ENCODE peak calls at places on chromosomes 2 and 18, in four cellular contexts. O, J, P and R are unnamed samples.

GRCh38 chr2:71798266-71799012 is 345.1 kb downstream of the DYSF start:
- DNase-seq in P (no peak), J (no peak), O (no peak), R (peak; percentile 53)

GRCh38 chr2:201654611-201655384 is 11.5 kb upstream of the TMEM237 start:
- DNase-seq in P (no peak), O (no peak), J (no peak), R (no peak)

GRCh38 chr2:228655341-228655740 is 473.9 kb upstream of the SPHKAP start:
- DNase-seq in P (no peak), J (no peak), O (no peak), R (no peak)

GRCh38 chr2:239349448-239350135 is 51.2 kb downstream of the HDAC4 start:
- DNase-seq in O (no peak), J (no peak), P (no peak), R (no peak)

GRCh38 chr2:69683170-69683971 is 39.8 kb upstream of the AAK1 start:
- DNase-seq in J (no peak), P (no peak), O (no peak), R (no peak)

GRCh38 chr18:78685250-78685979 is 294.2 kb upstream of the SALL3 start:
- DNase-seq in J (no peak), O (no peak), P (no peak), R (no peak)

GRCh38 chr2:1990724-1991123 is 246.4 kb upstream of the PXDN start:
- DNase-seq in J (no peak), P (no peak), O (peak; percentile 74), R (no peak)

GRCh38 chr2:46706264-46706983 is 209.2 kb downstream of the MCFD2 start:
- DNase-seq in O (no peak), P (no peak), J (no peak), R (no peak)

GRCh38 chr18:35179906-35180305 is 60.9 kb upstream of the ZNF397 start:
- DNase-seq in P (no peak), O (no peak), J (no peak), R (no peak)

GRCh38 chr2:147223119-147223518 is 621.7 kb upstream of the ACVR2A start:
- DNase-seq in O (no peak), P (no peak), J (no peak), R (no peak)

GRCh38 chr18:40415224-40415791 is 1539.7 kb upstream of the PIK3C3 start:
- DNase-seq in J (no peak), P (no peak), O (no peak), R (no peak)

GRCh38 chr2:183951636-183952035 is 646.7 kb upstream of the ZNF804A start:
- DNase-seq in J (no peak), O (no peak), P (no peak), R (no peak)

GRCh38 chr2:162308747-162309503 is 9.6 kb downstream of the IFIH1 start:
- DNase-seq in P (no peak), J (no peak), O (no peak), R (no peak)

GRCh38 chr2:223591596-223591995 is 10.6 kb downstream of the SCG2 start:
- DNase-seq in O (no peak), J (no peak), P (no peak), R (no peak)

GRCh38 chr2:17578466-17578928 is 38.0 kb downstream of the VSNL1 start:
- DNase-seq in J (peak; percentile 15), P (no peak), O (no peak), R (no peak)

GRCh38 chr2:118430510-118431187 is 342.4 kb downstream of the INSIG2 start:
- DNase-seq in P (no peak), O (no peak), J (no peak), R (no peak)

GRCh38 chr18:8536226-8536625 is 73.0 kb upstream of the RAB12 start:
- DNase-seq in J (no peak), O (no peak), P (no peak), R (peak; percentile 21)

GRCh38 chr18:8537400-8537799 is 71.8 kb upstream of the RAB12 start:
- DNase-seq in O (no peak), J (no peak), P (no peak), R (no peak)

GRCh38 chr18:8536922-8537321 is 72.3 kb upstream of the RAB12 start:
- DNase-seq in O (no peak), P (no peak), J (no peak), R (no peak)

GRCh38 chr18:8538935-8539334 is 70.3 kb upstream of the RAB12 start:
- DNase-seq in J (no peak), P (no peak), O (no peak), R (no peak)
- TF ChIP-seq POLR2A in J (no peak), P (no peak), O (no peak), R (no peak)

GRCh38 chr18:9101730-9102390 is 639 bp upstream of the NDUFV2 start:
- DNase-seq in O (no peak), P (no peak), J (no peak), R (no peak)

GRCh38 chr18:9100796-9101195 is 1.7 kb upstream of the NDUFV2 start:
- DNase-seq in O (no peak), J (no peak), P (no peak), R (no peak)

GRCh38 chr18:9104244-9104901 is 1.9 kb downstream of the NDUFV2 start:
- DNase-seq in J (no peak), O (no peak), P (no peak), R (no peak)

GRCh38 chr18:9103488-9103887 is 989 bp downstream of the NDUFV2 start:
- DNase-seq in O (no peak), J (no peak), P (no peak), R (no peak)

GRCh38 chr18:9102391-9103216 is at the start of gene NDUFV2:
- DNase-seq in J (peak; percentile 89), P (peak; percentile 93), O (peak; percentile 98), R (peak; percentile 83)
- TF ChIP-seq POLR2A in J (peak; percentile 51), P (peak; percentile 82), O (no peak), R (peak; percentile 65)

DNA sequence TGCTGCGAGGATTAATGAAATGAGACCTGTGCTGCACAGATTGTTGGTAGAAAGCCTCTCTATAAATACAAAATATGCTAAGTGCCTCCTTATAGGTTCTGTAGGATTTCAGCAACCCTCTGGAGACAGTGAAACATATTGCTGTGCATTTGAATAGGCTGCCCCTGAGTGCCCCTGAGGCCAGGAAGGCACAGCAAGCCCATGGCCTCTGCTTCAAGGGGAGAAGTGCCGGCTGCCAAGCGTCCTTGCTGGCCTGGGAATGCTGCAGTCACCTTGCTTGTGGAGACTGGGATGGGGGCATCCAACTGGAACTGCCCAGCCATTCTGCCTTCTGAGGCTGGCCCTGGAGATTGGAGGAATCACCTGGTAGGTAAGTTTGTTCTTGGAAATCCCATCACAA is 397.2 kb upstream of the SMIM21 start:
- DNase-seq in J (no peak), P (no peak), O (no peak), R (no peak)
- TF ChIP-seq POLR2A in J (no peak), P (no peak), O (no peak), R (no peak)

GRCh38 chr2:27086090-27086721 is 366 bp upstream of the KHK start:
- DNase-seq in O (peak; percentile 94), J (peak; percentile 99), P (peak; percentile 91), R (peak; percentile 98)

GRCh38 chr2:27087823-27088410 is 1.3 kb downstream of the KHK start:
- DNase-seq in J (no peak), P (no peak), O (no peak), R (no peak)

GRCh38 chr2:27085062-27085669 is 1.4 kb upstream of the KHK start:
- DNase-seq in J (no peak), P (no peak), O (no peak), R (no peak)

GRCh38 chr2:27085670-27086089 is 892 bp upstream of the KHK start:
- DNase-seq in J (no peak), O (peak; percentile 86), P (peak; percentile 63), R (peak; percentile 57)

GRCh38 chr2:27086722-27087446 is at the start of gene KHK:
- DNase-seq in O (peak; percentile 67), J (peak; percentile 51), P (no peak), R (peak; percentile 74)
- TF ChIP-seq POLR2A in O (no peak), J (no peak), P (no peak), R (no peak)

GRCh38 chr2:68411397-68412126 is 46.5 kb downstream of the PLEK start:
- DNase-seq in J (no peak), P (no peak), O (no peak), R (no peak)
- TF ChIP-seq POLR2A in J (peak; percentile 25), P (no peak), O (no peak), R (no peak)